ENCODE peak calls at places on chromosome 18, in seven cellular contexts. One of them, this sample, is unnamed.
A peak's percentile ranks its signal among the peaks of the same experiment; 100 is the strongest.

GRCh38 chr18:29378739-29379138 is 1201.8 kb upstream of the CDH2 start:
- DNase-seq in HCT116: no peak
- DNase-seq in GM12878: no peak
- DNase-seq in SK-N-SH: no peak
- DNase-seq in HepG2: no peak
- DNase-seq in H1: no peak
- DNase-seq in K562: no peak
- DNase-seq in this sample: no peak

GRCh38 chr18:38470421-38470820 is 904.8 kb upstream of the CELF4 start:
- DNase-seq in GM12878: no peak
- DNase-seq in K562: no peak
- DNase-seq in HepG2: no peak
- DNase-seq in SK-N-SH: no peak
- DNase-seq in H1: no peak
- DNase-seq in HCT116: no peak
- DNase-seq in this sample: no peak

GRCh38 chr18:73639788-73640187 is 507.8 kb downstream of the FBXO15 start:
- DNase-seq in SK-N-SH: no peak
- DNase-seq in HCT116: no peak
- DNase-seq in H1: no peak
- DNase-seq in K562: no peak
- DNase-seq in GM12878: no peak
- DNase-seq in HepG2: no peak
- DNase-seq in this sample: no peak

GRCh38 chr18:50172367-50172766 is 22.6 kb downstream of the MYO5B start:
- DNase-seq in GM12878: no peak
- DNase-seq in H1: no peak
- DNase-seq in SK-N-SH: no peak
- DNase-seq in K562: no peak
- DNase-seq in HepG2: no peak
- DNase-seq in HCT116: no peak
- DNase-seq in this sample: no peak

GRCh38 chr18:2826581-2826980 is 20.2 kb upstream of the EMILIN2 start:
- DNase-seq in K562: peak; percentile 44
- DNase-seq in HepG2: no peak
- DNase-seq in HCT116: no peak
- DNase-seq in GM12878: no peak
- DNase-seq in H1: no peak
- DNase-seq in SK-N-SH: no peak
- DNase-seq in this sample: no peak

GRCh38 chr18:77080283-77080682 is 52.3 kb downstream of the MBP start:
- DNase-seq in SK-N-SH: no peak
- DNase-seq in HepG2: no peak
- DNase-seq in K562: no peak
- DNase-seq in H1: no peak
- DNase-seq in HCT116: no peak
- DNase-seq in GM12878: peak; percentile 62
- DNase-seq in this sample: no peak

GRCh38 chr18:59846814-59847490 is 52.8 kb upstream of the PMAIP1 start:
- DNase-seq in HCT116: no peak
- DNase-seq in H1: no peak
- DNase-seq in SK-N-SH: no peak
- DNase-seq in HepG2: no peak
- DNase-seq in K562: no peak
- DNase-seq in GM12878: peak; percentile 83
- DNase-seq in this sample: no peak

GRCh38 chr18:11861583-11862288 is 10.5 kb downstream of the CHMP1B start:
- DNase-seq in H1: no peak
- DNase-seq in HCT116: no peak
- DNase-seq in HepG2: peak; percentile 66
- DNase-seq in SK-N-SH: no peak
- DNase-seq in K562: no peak
- DNase-seq in GM12878: no peak
- DNase-seq in this sample: no peak

GRCh38 chr18:61496374-61496773 is 163.1 kb downstream of the CDH20 start:
- DNase-seq in H1: no peak
- DNase-seq in K562: no peak
- DNase-seq in HepG2: no peak
- DNase-seq in GM12878: no peak
- DNase-seq in SK-N-SH: no peak
- DNase-seq in HCT116: no peak
- DNase-seq in this sample: no peak

GRCh38 chr18:35680139-35680551 is 98.6 kb downstream of the GALNT1 start:
- DNase-seq in HepG2: peak; percentile 60
- DNase-seq in GM12878: no peak
- DNase-seq in H1: no peak
- DNase-seq in K562: no peak
- DNase-seq in SK-N-SH: no peak
- DNase-seq in HCT116: no peak
- DNase-seq in this sample: no peak

GRCh38 chr18:59481436-59481835 is 122.4 kb upstream of the LMAN1 start:
- DNase-seq in HepG2: no peak
- DNase-seq in K562: no peak
- DNase-seq in HCT116: no peak
- DNase-seq in GM12878: no peak
- DNase-seq in SK-N-SH: no peak
- DNase-seq in H1: no peak
- DNase-seq in this sample: no peak

GRCh38 chr18:23259701-23260661 is 124.7 kb downstream of the CABLES1 start:
- DNase-seq in SK-N-SH: peak; percentile 80
- DNase-seq in GM12878: no peak
- DNase-seq in H1: no peak
- DNase-seq in K562: peak; percentile 78
- DNase-seq in HepG2: peak; percentile 56
- DNase-seq in HCT116: no peak
- DNase-seq in this sample: peak; percentile 89

GRCh38 chr18:57088883-57089282 is 58.0 kb upstream of the BOD1L2 start:
- DNase-seq in H1: no peak
- DNase-seq in GM12878: no peak
- DNase-seq in K562: no peak
- DNase-seq in HCT116: no peak
- DNase-seq in SK-N-SH: no peak
- DNase-seq in HepG2: no peak
- DNase-seq in this sample: no peak

GRCh38 chr18:32289480-32290075 is 99.7 kb downstream of the MEP1B start:
- DNase-seq in HepG2: peak; percentile 66
- DNase-seq in H1: no peak
- DNase-seq in GM12878: no peak
- DNase-seq in SK-N-SH: peak; percentile 70
- DNase-seq in HCT116: peak; percentile 63
- DNase-seq in K562: peak; percentile 53
- DNase-seq in this sample: peak; percentile 78

GRCh38 chr18:28036481-28036880 is 140.4 kb downstream of the CDH2 start:
- DNase-seq in H1: no peak
- DNase-seq in SK-N-SH: no peak
- DNase-seq in HepG2: no peak
- DNase-seq in HCT116: no peak
- DNase-seq in K562: no peak
- DNase-seq in GM12878: no peak
- DNase-seq in this sample: no peak

GRCh38 chr18:4096501-4096900 is 358.6 kb downstream of the DLGAP1 start:
- DNase-seq in HCT116: no peak
- DNase-seq in GM12878: no peak
- DNase-seq in K562: no peak
- DNase-seq in HepG2: no peak
- DNase-seq in SK-N-SH: no peak
- DNase-seq in H1: no peak
- DNase-seq in this sample: no peak

GRCh38 chr18:48140738-48141137 is 210.3 kb upstream of the SMAD2 start:
- DNase-seq in SK-N-SH: no peak
- DNase-seq in GM12878: no peak
- DNase-seq in HCT116: no peak
- DNase-seq in H1: no peak
- DNase-seq in HepG2: no peak
- DNase-seq in K562: no peak
- DNase-seq in this sample: no peak

GRCh38 chr18:48138660-48139426 is 208.4 kb upstream of the SMAD2 start:
- DNase-seq in SK-N-SH: no peak
- DNase-seq in K562: no peak
- DNase-seq in GM12878: no peak
- DNase-seq in HepG2: no peak
- DNase-seq in H1: no peak
- DNase-seq in HCT116: no peak
- DNase-seq in this sample: no peak

GRCh38 chr18:48138211-48138610 is 207.8 kb upstream of the SMAD2 start:
- DNase-seq in H1: no peak
- DNase-seq in SK-N-SH: no peak
- DNase-seq in HepG2: no peak
- DNase-seq in GM12878: no peak
- DNase-seq in HCT116: no peak
- DNase-seq in K562: no peak
- DNase-seq in this sample: no peak

GRCh38 chr18:48137354-48138208 is 207.1 kb upstream of the SMAD2 start:
- DNase-seq in H1: no peak
- DNase-seq in HCT116: no peak
- DNase-seq in GM12878: no peak
- DNase-seq in HepG2: no peak
- DNase-seq in K562: no peak
- DNase-seq in SK-N-SH: no peak
- DNase-seq in this sample: no peak

DNA sequence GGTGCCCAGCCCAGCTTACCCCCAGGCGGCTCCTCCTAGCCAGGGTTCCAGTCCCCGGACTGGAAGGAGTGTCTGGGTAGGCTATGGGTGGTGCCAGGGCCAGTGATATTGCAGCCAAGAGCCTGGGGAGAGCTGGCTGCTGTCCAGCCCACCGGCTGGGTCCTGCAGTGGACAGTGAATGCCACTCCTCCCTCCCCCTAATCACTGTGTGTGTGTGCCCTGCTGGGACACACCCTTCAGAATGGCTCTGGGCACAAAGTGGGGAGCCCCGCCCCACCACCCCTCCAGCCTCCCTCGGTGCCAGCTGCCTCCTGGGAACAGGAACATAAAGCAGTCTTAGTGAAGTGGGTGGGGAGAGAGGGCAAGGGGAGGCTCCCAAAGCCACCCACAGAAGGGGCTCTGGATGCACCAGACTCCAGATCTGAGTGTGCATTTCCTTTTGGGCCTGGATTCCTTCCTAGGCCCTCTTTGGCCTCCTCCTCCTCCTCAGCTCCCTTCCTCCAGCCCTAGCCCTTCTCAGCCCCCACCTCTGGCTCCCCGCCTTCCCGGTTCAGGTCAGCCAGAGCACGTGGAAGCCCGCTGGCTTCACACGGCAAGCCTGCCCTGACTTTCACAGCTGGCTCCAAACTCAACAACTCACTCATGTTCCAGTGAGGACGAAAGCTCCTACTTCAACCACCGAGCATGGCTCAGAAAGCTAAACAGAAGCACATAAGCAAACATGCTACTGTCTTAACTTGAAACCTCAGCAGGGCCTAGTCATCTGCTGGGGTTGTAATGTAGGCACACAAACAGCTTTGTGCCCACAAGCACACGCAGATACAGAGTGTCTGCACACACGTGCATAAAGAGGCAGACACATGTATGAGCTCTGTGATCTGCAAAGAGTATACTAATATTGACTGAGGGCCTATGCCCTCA is 209.2 kb upstream of the SMAD2 start:
- DNase-seq in HCT116: no peak
- DNase-seq in K562: no peak
- DNase-seq in HepG2: no peak
- DNase-seq in GM12878: no peak
- DNase-seq in SK-N-SH: peak; percentile 82
- DNase-seq in H1: no peak
- DNase-seq in this sample: peak; percentile 24
- TF ChIP-seq JUND in HCT116: no peak
- TF ChIP-seq JUND in K562: no peak
- TF ChIP-seq JUND in HepG2: no peak
- TF ChIP-seq JUND in GM12878: no peak
- TF ChIP-seq JUND in SK-N-SH: no peak
- TF ChIP-seq JUND in H1: no peak
- TF ChIP-seq JUND in this sample: no peak

GRCh38 chr18:79572093-79572780 is 107.4 kb upstream of the CTDP1 start:
- DNase-seq in GM12878: no peak
- DNase-seq in HCT116: no peak
- DNase-seq in SK-N-SH: no peak
- DNase-seq in HepG2: no peak
- DNase-seq in H1: no peak
- DNase-seq in K562: no peak
- DNase-seq in this sample: no peak

GRCh38 chr18:79572848-79573451 is 106.7 kb upstream of the CTDP1 start:
- DNase-seq in SK-N-SH: no peak
- DNase-seq in H1: no peak
- DNase-seq in HepG2: no peak
- DNase-seq in GM12878: no peak
- DNase-seq in HCT116: no peak
- DNase-seq in K562: no peak
- DNase-seq in this sample: no peak

GRCh38 chr18:79574938-79575525 is 104.6 kb upstream of the CTDP1 start:
- DNase-seq in K562: no peak
- DNase-seq in H1: no peak
- DNase-seq in GM12878: no peak
- DNase-seq in HepG2: no peak
- DNase-seq in HCT116: no peak
- DNase-seq in SK-N-SH: no peak
- DNase-seq in this sample: no peak

GRCh38 chr18:79575891-79576685 is 103.5 kb upstream of the CTDP1 start:
- DNase-seq in HCT116: no peak
- DNase-seq in HepG2: no peak
- DNase-seq in K562: no peak
- DNase-seq in SK-N-SH: no peak
- DNase-seq in GM12878: no peak
- DNase-seq in H1: no peak
- DNase-seq in this sample: peak; percentile 24

GRCh38 chr18:79573921-79574491 is 105.6 kb upstream of the CTDP1 start:
- DNase-seq in HepG2: no peak
- DNase-seq in H1: no peak
- DNase-seq in HCT116: no peak
- DNase-seq in GM12878: no peak
- DNase-seq in K562: no peak
- DNase-seq in SK-N-SH: no peak
- DNase-seq in this sample: no peak
- TF ChIP-seq JUND in HepG2: no peak
- TF ChIP-seq JUND in H1: no peak
- TF ChIP-seq JUND in HCT116: no peak
- TF ChIP-seq JUND in GM12878: no peak
- TF ChIP-seq JUND in K562: no peak
- TF ChIP-seq JUND in SK-N-SH: no peak
- TF ChIP-seq JUND in this sample: no peak

GRCh38 chr18:66048404-66048803 is 297.6 kb downstream of the CDH7 start:
- DNase-seq in SK-N-SH: no peak
- DNase-seq in HCT116: no peak
- DNase-seq in HepG2: no peak
- DNase-seq in GM12878: no peak
- DNase-seq in H1: no peak
- DNase-seq in K562: no peak
- DNase-seq in this sample: no peak

GRCh38 chr18:66043009-66043408 is 292.2 kb downstream of the CDH7 start:
- DNase-seq in K562: no peak
- DNase-seq in SK-N-SH: no peak
- DNase-seq in GM12878: no peak
- DNase-seq in HCT116: no peak
- DNase-seq in HepG2: no peak
- DNase-seq in H1: no peak
- DNase-seq in this sample: no peak

GRCh38 chr18:66046025-66046602 is 295.3 kb downstream of the CDH7 start:
- DNase-seq in HCT116: no peak
- DNase-seq in H1: no peak
- DNase-seq in GM12878: no peak
- DNase-seq in K562: no peak
- DNase-seq in HepG2: no peak
- DNase-seq in SK-N-SH: no peak
- DNase-seq in this sample: no peak
- TF ChIP-seq JUND in HCT116: no peak
- TF ChIP-seq JUND in H1: no peak
- TF ChIP-seq JUND in GM12878: no peak
- TF ChIP-seq JUND in K562: no peak
- TF ChIP-seq JUND in HepG2: no peak
- TF ChIP-seq JUND in SK-N-SH: no peak
- TF ChIP-seq JUND in this sample: no peak

GRCh38 chr18:55268629-55269275 is 309.5 kb upstream of the CCDC68 start:
- DNase-seq in SK-N-SH: no peak
- DNase-seq in K562: no peak
- DNase-seq in H1: no peak
- DNase-seq in HCT116: no peak
- DNase-seq in HepG2: no peak
- DNase-seq in GM12878: peak; percentile 62
- DNase-seq in this sample: no peak
- TF ChIP-seq JUND in SK-N-SH: no peak
- TF ChIP-seq JUND in K562: no peak
- TF ChIP-seq JUND in H1: no peak
- TF ChIP-seq JUND in HCT116: no peak
- TF ChIP-seq JUND in HepG2: no peak
- TF ChIP-seq JUND in GM12878: no peak
- TF ChIP-seq JUND in this sample: no peak